ENCODE peak calls at places on chromosomes 16 and 17, in ten cellular contexts. U is fibroblast of the aortic adventitia, Q is stomach, T is lower leg skin, L is bronchial epithelial cell, S is epithelial cell of proximal tubule, Y is BJ, H is body of pancreas, P is colonic mucosa, X is H7. M is an unnamed sample.

GRCh38 chr16:79347176-79347715 is 253.3 kb downstream of the MAF start:
- DNase-seq in T (peak), U (no peak), P (no peak), S (no peak), X (peak), L (no peak), H (no peak), Y (no peak), Q (no peak), M (no peak)

GRCh38 chr16:14151256-14152030 is 80.3 kb downstream of the MRTFB start:
- DNase-seq in P (no peak), Q (no peak), H (no peak), U (peak), Y (no peak), S (no peak), T (no peak), X (no peak), L (no peak), M (no peak)

GRCh38 chr16:9082422-9082821 is 9.0 kb upstream of the HAPSTR1 start:
- DNase-seq in H (no peak), S (no peak), Q (no peak), X (no peak), U (no peak), L (no peak), Y (no peak), T (no peak), P (no peak), M (no peak)

GRCh38 chr17:71168083-71168741 is 952.6 kb upstream of the SOX9 start:
- DNase-seq in L (no peak), X (no peak), P (no peak), Y (no peak), T (no peak), H (peak), U (no peak), Q (no peak), S (no peak), M (no peak)

GRCh38 chr16:30706046-30706445 is 7.1 kb downstream of the SRCAP start:
- DNase-seq in X (no peak), U (no peak), Y (no peak), L (no peak), S (no peak), Q (no peak), P (no peak), H (no peak), T (no peak), M (no peak)

GRCh38 chr17:1762906-1763829 is 1.3 kb downstream of the SERPINF1 start:
- DNase-seq in X (peak), Y (no peak), Q (no peak), U (peak), T (peak), S (no peak), P (no peak), H (peak), L (no peak), M (peak)

GRCh38 chr17:19327039-19327776 is 35.3 kb downstream of the B9D1 start:
- DNase-seq in P (no peak), T (no peak), H (no peak), Y (peak), X (no peak), U (peak), Q (no peak), L (peak), S (peak), M (no peak)

GRCh38 chr17:49915670-49916069 is 53.3 kb upstream of the DLX4 start:
- DNase-seq in T (no peak), U (no peak), Q (no peak), L (no peak), H (no peak), Y (no peak), S (no peak), X (peak), P (no peak), M (no peak)

GRCh38 chr16:1993731-1994131 is 4.0 kb downstream of the SYNGR3 start:
- DNase-seq in L (peak), Q (no peak), P (no peak), U (no peak), H (no peak), Y (no peak), X (no peak), S (peak), T (no peak), M (no peak)

GRCh38 chr16:27951752-27952151 is 111.8 kb downstream of the GSG1L start:
- DNase-seq in S (no peak), X (no peak), T (no peak), H (no peak), Y (no peak), P (no peak), L (peak), U (peak), Q (no peak), M (no peak)

GRCh38 chr17:60039096-60039495 is 39.6 kb downstream of the HEATR6 start:
- DNase-seq in U (no peak), L (no peak), S (no peak), Q (no peak), Y (no peak), P (no peak), T (no peak), X (no peak), H (no peak), M (no peak)

GRCh38 chr17:28335959-28336871 is 654 bp downstream of the TNFAIP1 start:
- DNase-seq in X (peak), U (peak), H (peak), T (peak), P (peak), Y (peak), L (peak), Q (peak), S (peak), M (peak)

GRCh38 chr17:17844079-17844478 is 7.3 kb upstream of the SREBF1 start:
- DNase-seq in H (no peak), Y (no peak), U (no peak), X (no peak), Q (no peak), P (no peak), T (no peak), S (no peak), L (no peak), M (no peak)

GRCh38 chr17:66431080-66431795 is 128.8 kb downstream of the PRKCA start:
- DNase-seq in H (no peak), U (peak), X (no peak), Q (no peak), P (no peak), S (no peak), Y (no peak), T (no peak), L (no peak), M (no peak)

GRCh38 chr17:51869387-51869786 is 289.1 kb downstream of the CA10 start:
- DNase-seq in X (peak), L (peak), H (no peak), Y (no peak), S (no peak), Q (no peak), T (no peak), P (peak), U (no peak), M (no peak)

GRCh38 chr17:16459850-16460550 is 32.0 kb downstream of the LRRC75A start:
- DNase-seq in S (no peak), H (peak), X (peak), U (no peak), L (peak), Q (no peak), Y (no peak), T (no peak), P (no peak), M (no peak)

GRCh38 chr16:50688083-50688482 is 5.3 kb upstream of the NOD2 start:
- DNase-seq in T (peak), L (no peak), S (no peak), H (no peak), Y (no peak), U (no peak), P (no peak), Q (no peak), X (no peak), M (no peak)

GRCh38 chr17:71631483-71631882 is 489.3 kb upstream of the SOX9 start:
- DNase-seq in T (no peak), P (no peak), Q (no peak), U (no peak), S (peak), X (no peak), L (peak), H (no peak), Y (no peak), M (no peak)

GRCh38 chr17:27106982-27107360 is 186.9 kb upstream of the WSB1 start:
- DNase-seq in T (no peak), X (no peak), Q (no peak), Y (no peak), S (no peak), L (peak), U (no peak), P (no peak), H (no peak), M (no peak)

GRCh38 chr17:47987240-47987835 is 16.4 kb downstream of the CDK5RAP3 start:
- DNase-seq in P (no peak), X (peak), U (no peak), H (peak), Q (peak), Y (no peak), T (no peak), S (no peak), L (no peak), M (no peak)

GRCh38 chr17:31608659-31609254 is 217.3 kb downstream of the RAB11FIP4 start:
- DNase-seq in P (no peak), L (no peak), Q (no peak), H (no peak), Y (no peak), T (peak), U (peak), X (no peak), S (no peak), M (no peak)

GRCh38 chr17:16273499-16273898 is 56.5 kb downstream of the PIGL start:
- DNase-seq in L (peak), X (no peak), T (no peak), S (no peak), Q (no peak), Y (no peak), H (no peak), P (no peak), U (peak), M (no peak)

GRCh38 chr17:41009301-41009760 is 403 bp upstream of the KRTAP3-1 start:
- DNase-seq in L (peak), S (no peak), Y (no peak), H (no peak), Q (no peak), T (no peak), X (no peak), P (no peak), U (no peak), M (no peak)

GRCh38 chr16:88306860-88307545 is 75.8 kb upstream of the ZNF469 start:
- DNase-seq in Y (peak), X (no peak), U (peak), S (peak), L (peak), Q (no peak), P (no peak), H (no peak), T (no peak), M (peak)

GRCh38 chr16:5215911-5216310 is 118.3 kb upstream of the EEF2KMT start:
- DNase-seq in T (no peak), Q (no peak), U (no peak), P (no peak), S (no peak), H (no peak), X (no peak), L (no peak), Y (no peak), M (no peak)

GRCh38 chr17:44198721-44199552 is 747 bp downstream of the ATXN7L3 start:
- DNase-seq in T (peak), H (peak), P (peak), Y (no peak), X (peak), S (no peak), L (peak), U (no peak), Q (peak), M (no peak)

GRCh38 chr16:2535644-2536021 is 2.2 kb upstream of the PDPK1 start:
- DNase-seq in Q (no peak), T (peak), P (peak), X (no peak), S (no peak), Y (peak), H (no peak), U (peak), L (no peak), M (no peak)

GRCh38 chr16:85308585-85309540 is 196.6 kb upstream of the CIBAR2 start:
- DNase-seq in S (no peak), U (no peak), L (no peak), H (no peak), T (no peak), Y (no peak), X (no peak), Q (no peak), P (no peak), M (no peak)

GRCh38 chr16:11972128-11972527 is 4.4 kb upstream of the SNX29 start:
- DNase-seq in Q (no peak), L (no peak), X (no peak), S (no peak), U (no peak), Y (no peak), H (no peak), P (peak), T (no peak), M (no peak)

GRCh38 chr17:44095388-44095646 is 24.8 kb downstream of the G6PC3 start:
- DNase-seq in L (no peak), S (no peak), Q (no peak), H (no peak), T (no peak), Y (no peak), X (no peak), U (no peak), P (no peak), M (no peak)

GRCh38 chr16:27880312-27880711 is 183.2 kb downstream of the GSG1L start:
- DNase-seq in P (no peak), Y (no peak), T (no peak), X (no peak), S (no peak), U (no peak), H (no peak), Q (no peak), L (no peak), M (no peak)

GRCh38 chr16:19213885-19214284 is 45.8 kb downstream of the SYT17 start:
- DNase-seq in T (no peak), Y (no peak), U (no peak), L (no peak), P (no peak), S (no peak), Q (no peak), H (no peak), X (no peak), M (no peak)

GRCh38 chr17:61815863-61816523 is 47.3 kb downstream of the BRIP1 start:
- DNase-seq in Q (no peak), X (no peak), L (no peak), S (peak), U (no peak), Y (no peak), H (no peak), P (no peak), T (no peak), M (no peak)

GRCh38 chr16:68399456-68399855 is 48.9 kb downstream of the SMPD3 start:
- DNase-seq in S (no peak), T (no peak), U (peak), Q (no peak), X (no peak), Y (no peak), H (no peak), P (no peak), L (no peak), M (no peak)

GRCh38 chr17:13986855-13987254 is 82.4 kb upstream of the COX10 start:
- DNase-seq in U (no peak), T (no peak), H (no peak), Y (no peak), P (no peak), L (no peak), S (no peak), X (no peak), Q (no peak), M (no peak)

GRCh38 chr17:3636908-3637373 is 381 bp downstream of the CTNS start:
- DNase-seq in U (no peak), X (peak), P (no peak), S (no peak), H (no peak), T (no peak), Q (no peak), L (no peak), Y (no peak), M (no peak)

GRCh38 chr16:89105599-89106151 is 12.0 kb downstream of the ACSF3 start:
- DNase-seq in Q (no peak), P (no peak), T (no peak), Y (no peak), S (no peak), L (no peak), H (no peak), U (no peak), X (no peak), M (no peak)

GRCh38 chr16:81442909-81443687 is 1.5 kb upstream of the CMIP start:
- DNase-seq in X (no peak), Q (no peak), U (no peak), L (no peak), T (no peak), S (no peak), Y (no peak), H (no peak), P (no peak), M (no peak)

DNA sequence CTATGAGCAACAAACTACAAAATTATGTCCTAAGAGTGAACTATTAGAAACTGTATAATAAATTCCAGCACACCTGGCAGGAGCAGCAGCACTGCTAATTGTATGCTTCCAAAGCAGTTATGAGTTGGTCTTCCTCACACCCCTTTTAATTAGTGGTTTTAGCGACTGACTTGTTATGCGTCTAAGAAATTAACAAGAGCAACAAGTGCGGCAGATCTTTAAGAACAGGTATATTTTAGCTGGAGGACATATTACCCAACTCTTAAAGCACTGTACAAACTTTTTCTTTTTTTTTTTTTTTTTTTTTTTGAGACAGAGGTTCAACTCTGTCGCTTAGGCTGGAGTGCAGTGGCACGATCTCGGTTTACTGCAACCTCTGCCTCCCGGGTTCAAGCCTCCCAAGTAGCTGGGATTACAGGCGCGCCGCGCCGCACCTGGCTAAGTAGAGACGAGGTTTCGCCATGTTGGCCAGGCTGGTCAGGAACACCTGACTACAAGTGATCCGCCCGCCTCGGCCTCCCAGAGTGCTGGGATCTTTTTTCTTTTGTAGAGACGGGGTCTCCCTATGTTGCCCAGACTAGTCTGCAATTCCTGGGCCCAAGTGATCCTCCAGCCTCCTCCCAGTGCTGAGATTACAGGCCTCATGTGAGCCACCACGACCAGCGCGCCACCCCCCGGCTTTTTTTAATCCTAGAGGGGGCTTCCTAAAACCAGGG is 1.6 kb upstream of the FBXL20 start:
- DNase-seq in P (no peak), X (no peak), Q (no peak), T (peak), H (no peak), Y (no peak), L (no peak), S (no peak), U (no peak), M (no peak)
- H3K4me3 ChIP-seq in P (no peak), X (no peak), Q (no peak), T (no peak), H (no peak), Y (no peak), L (no peak), S (no peak), U (no peak), M (no peak)

GRCh38 chr17:46817901-46818209 is 637 bp downstream of the WNT3 start:
- DNase-seq in P (no peak), Q (no peak), U (no peak), S (no peak), H (no peak), X (no peak), T (no peak), Y (no peak), L (no peak), M (no peak)

GRCh38 chr17:46813920-46814319 is 4.6 kb downstream of the WNT3 start:
- DNase-seq in P (no peak), Q (no peak), L (no peak), X (no peak), H (no peak), Y (no peak), T (no peak), S (no peak), U (no peak), M (no peak)

GRCh38 chr17:46817151-46817900 is 1.2 kb downstream of the WNT3 start:
- DNase-seq in P (no peak), S (no peak), Q (no peak), H (no peak), T (no peak), X (peak), U (no peak), L (no peak), Y (no peak), M (no peak)

GRCh38 chr17:46814446-46814845 is 4.0 kb downstream of the WNT3 start:
- DNase-seq in S (no peak), Q (no peak), U (no peak), P (no peak), H (no peak), L (no peak), X (no peak), T (no peak), Y (no peak), M (no peak)

GRCh38 chr17:46815474-46816353 is 2.8 kb downstream of the WNT3 start:
- DNase-seq in P (no peak), Q (no peak), S (no peak), L (no peak), Y (no peak), U (no peak), X (no peak), T (no peak), H (no peak), M (no peak)
- H3K4me3 ChIP-seq in P (no peak), Q (no peak), S (no peak), L (no peak), Y (no peak), U (no peak), X (no peak), T (no peak), H (no peak), M (no peak)

GRCh38 chr16:57694556-57695377 is at the start of gene DRC7:
- DNase-seq in L (peak), U (peak), X (peak), T (peak), Q (peak), Y (no peak), H (peak), S (peak), P (peak), M (no peak)

GRCh38 chr16:57694191-57694555 is 433 bp upstream of the DRC7 start:
- DNase-seq in X (no peak), Q (peak), H (peak), U (no peak), T (peak), L (no peak), P (no peak), S (no peak), Y (no peak), M (no peak)

GRCh38 chr16:57696240-57696639 is 1.6 kb downstream of the DRC7 start:
- DNase-seq in P (no peak), S (no peak), Q (no peak), H (no peak), L (no peak), U (no peak), Y (no peak), T (peak), X (no peak), M (no peak)

GRCh38 chr16:57693539-57693938 is 1.1 kb upstream of the DRC7 start:
- DNase-seq in T (no peak), H (no peak), S (no peak), X (no peak), P (no peak), Q (no peak), L (no peak), U (no peak), Y (no peak), M (no peak)

DNA sequence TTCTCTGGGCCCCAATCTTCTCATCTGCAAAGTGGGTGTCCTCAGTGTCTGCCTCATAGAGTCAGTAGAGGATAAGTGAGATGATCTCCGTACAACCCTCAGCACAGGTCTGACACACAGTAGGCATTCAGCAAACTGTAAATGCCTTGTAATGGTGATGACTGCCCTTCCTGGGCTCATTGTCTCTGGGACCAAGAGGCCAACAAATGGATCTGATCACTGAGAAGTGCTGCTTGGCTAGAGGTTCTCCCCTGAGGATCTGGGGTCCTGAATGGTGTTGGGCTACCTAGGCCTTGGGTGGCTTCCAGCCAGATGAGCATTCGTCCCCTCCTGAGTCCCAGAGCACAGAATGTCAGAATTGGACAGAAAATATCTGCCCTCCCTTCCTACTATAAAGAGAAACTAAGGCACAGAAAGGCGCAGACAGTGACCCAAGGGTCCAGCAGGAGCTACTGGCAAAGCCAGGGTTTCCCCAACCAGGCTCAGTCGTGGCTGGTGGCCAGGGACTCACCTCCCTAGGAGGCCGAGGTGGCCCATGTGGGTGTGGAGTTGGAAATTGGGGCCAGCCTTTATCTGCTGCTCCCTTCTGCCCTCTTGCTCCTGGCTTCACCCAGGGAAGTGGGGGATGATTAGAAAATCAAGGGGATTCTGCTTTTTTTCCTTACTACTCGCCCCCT is 910 bp downstream of the DRC7 start:
- DNase-seq in P (no peak), Y (no peak), H (no peak), L (no peak), U (no peak), S (no peak), Q (no peak), T (peak), X (no peak), M (no peak)
- H3K4me3 ChIP-seq in P (no peak), Y (no peak), H (no peak), L (no peak), U (no peak), S (peak), Q (no peak), T (no peak), X (no peak), M (no peak)

GRCh38 chr17:55672585-55673501 is 49.8 kb downstream of the TMEM100 start:
- DNase-seq in T (no peak), Y (no peak), X (no peak), U (peak), P (no peak), L (peak), Q (no peak), S (no peak), H (no peak), M (no peak)
- H3K4me3 ChIP-seq in T (no peak), Y (no peak), X (no peak), U (no peak), P (no peak), L (no peak), Q (no peak), S (no peak), H (no peak), M (no peak)